ENCODE peak calls at places on chromosomes 2 and 18, in six cellular contexts. S is Peyer's patch, Q is HCT116, M is PC-3, A is kidney epithelial cell, V is GM23248. P is an unnamed sample. For H3K36me3, the result is how much of the 10 kb centered on the place peaks cover.

GRCh38 chr2:26915316-26915715 is 55.1 kb upstream of the MAPRE3 start:
- DNase-seq in S (no peak), Q (no peak), M (no peak), A (no peak), V (no peak), P (no peak)

GRCh38 chr2:62884514-62884913 is 166.1 kb upstream of the OTX1 start:
- DNase-seq in S (no peak), Q (no peak), M (no peak), A (no peak), V (peak), P (peak)

GRCh38 chr2:113848758-113849460 is 41.0 kb upstream of the ACTR3 start:
- DNase-seq in S (no peak), Q (peak), M (peak), A (peak), V (peak), P (peak)

GRCh38 chr2:104852161-104852689 is 1.7 kb upstream of the POU3F3 start:
- DNase-seq in S (no peak), Q (no peak), M (no peak), A (no peak), V (peak), P (no peak)

GRCh38 chr18:26089247-26090129 is 925 bp downstream of the SS18 start:
- DNase-seq in S (no peak), Q (no peak), M (peak), A (no peak), V (peak), P (peak)

GRCh38 chr18:47929681-47930085 is 776 bp downstream of the SMAD2 start:
- DNase-seq in S (no peak), Q (no peak), M (peak), A (no peak), V (peak), P (no peak)

GRCh38 chr2:33094303-33094702 is 147.6 kb downstream of the LTBP1 start:
- DNase-seq in S (no peak), Q (no peak), M (no peak), A (no peak), V (no peak), P (no peak)

GRCh38 chr2:189254268-189254883 is 74.8 kb upstream of the COL5A2 start:
- DNase-seq in S (peak), Q (no peak), M (peak), A (no peak), V (peak), P (peak)

GRCh38 chr2:220219371-220219770 is 591.9 kb downstream of the SLC4A3 start:
- DNase-seq in S (no peak), Q (no peak), M (peak), A (no peak), V (no peak), P (no peak)

GRCh38 chr2:235618039-235618438 is 124.2 kb downstream of the AGAP1 start:
- DNase-seq in S (no peak), Q (no peak), M (peak), A (no peak), V (peak), P (peak)

GRCh38 chr18:56645415-56646016 is 5.6 kb upstream of the WDR7 start:
- DNase-seq in S (no peak), Q (peak), M (peak), A (no peak), V (peak), P (no peak)

GRCh38 chr2:108271691-108272253 is 16.9 kb upstream of the SULT1C2 start:
- DNase-seq in S (no peak), Q (no peak), M (peak), A (peak), V (peak), P (peak)

GRCh38 chr2:158618859-158619490 is 162.2 kb downstream of the PKP4 start:
- DNase-seq in S (no peak), Q (no peak), M (peak), A (no peak), V (peak), P (no peak)

GRCh38 chr2:176821350-176821749 is 391.2 kb upstream of the HNRNPA3 start:
- DNase-seq in S (no peak), Q (no peak), M (no peak), A (no peak), V (no peak), P (no peak)

GRCh38 chr2:109351164-109351756 is 222.3 kb downstream of the SH3RF3 start:
- DNase-seq in S (no peak), Q (no peak), M (peak), A (peak), V (peak), P (peak)

GRCh38 chr18:11175266-11175947 is 26.0 kb upstream of the PIEZO2 start:
- DNase-seq in S (no peak), Q (no peak), M (no peak), A (no peak), V (peak), P (peak)

GRCh38 chr18:76490701-76491171 is 4.3 kb downstream of the ZNF516 start:
- DNase-seq in S (no peak), Q (no peak), M (no peak), A (no peak), V (peak), P (peak)

GRCh38 chr2:233133239-233133638 is 73.1 kb downstream of the INPP5D start:
- DNase-seq in S (no peak), Q (no peak), M (no peak), A (no peak), V (no peak), P (no peak)

GRCh38 chr2:233131991-233132390 is 71.8 kb downstream of the INPP5D start:
- DNase-seq in S (no peak), Q (no peak), M (no peak), A (peak), V (no peak), P (peak)

GRCh38 chr2:233129351-233129978 is 69.3 kb downstream of the INPP5D start:
- DNase-seq in S (no peak), Q (peak), M (peak), A (no peak), V (no peak), P (no peak)

GRCh38 chr2:233130024-233130423 is 69.9 kb downstream of the INPP5D start:
- DNase-seq in S (no peak), Q (no peak), M (no peak), A (no peak), V (no peak), P (no peak)

DNA sequence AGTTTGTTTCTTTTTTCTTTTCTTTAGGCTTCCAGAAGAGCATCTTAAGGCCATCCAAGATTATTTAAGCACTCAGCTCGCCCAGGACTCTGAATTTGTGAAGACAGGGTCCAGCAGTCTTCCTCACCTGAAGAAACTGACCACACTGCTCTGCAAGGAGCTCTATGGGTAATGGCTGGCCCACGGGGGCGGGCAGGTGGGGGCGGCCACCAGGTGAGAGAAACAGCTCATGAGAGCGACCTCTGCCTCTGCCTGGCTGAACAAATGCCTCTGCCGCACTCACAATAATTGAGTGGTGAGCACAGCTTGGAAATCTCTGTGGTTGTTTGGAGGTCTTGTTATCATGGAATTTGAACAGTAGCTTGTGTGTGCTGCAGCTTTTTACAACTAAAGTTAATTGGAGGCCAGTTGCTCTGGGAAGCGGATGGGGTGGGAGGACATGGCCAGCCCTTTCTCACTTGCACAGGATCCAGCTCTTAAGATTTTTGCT is 70.4 kb downstream of the INPP5D start:
- DNase-seq in S (no peak), Q (no peak), M (no peak), A (no peak), V (no peak), P (no peak)
- H3K36me3 ChIP-seq in S (under half), Q (under half), M (under half), A (under half), V (under half), P (under half)

GRCh38 chr2:9592699-9593098 is 37.1 kb upstream of the ADAM17 start:
- DNase-seq in S (no peak), Q (no peak), M (no peak), A (no peak), V (no peak), P (no peak)

GRCh38 chr2:9595746-9596145 is 35.1 kb downstream of the YWHAQ start:
- DNase-seq in S (no peak), Q (no peak), M (no peak), A (no peak), V (no peak), P (no peak)

GRCh38 chr2:9594361-9595063 is 36.3 kb downstream of the YWHAQ start:
- DNase-seq in S (no peak), Q (peak), M (peak), A (peak), V (peak), P (peak)

GRCh38 chr2:9596621-9597311 is 34.0 kb downstream of the YWHAQ start:
- DNase-seq in S (no peak), Q (no peak), M (no peak), A (no peak), V (no peak), P (no peak)

DNA sequence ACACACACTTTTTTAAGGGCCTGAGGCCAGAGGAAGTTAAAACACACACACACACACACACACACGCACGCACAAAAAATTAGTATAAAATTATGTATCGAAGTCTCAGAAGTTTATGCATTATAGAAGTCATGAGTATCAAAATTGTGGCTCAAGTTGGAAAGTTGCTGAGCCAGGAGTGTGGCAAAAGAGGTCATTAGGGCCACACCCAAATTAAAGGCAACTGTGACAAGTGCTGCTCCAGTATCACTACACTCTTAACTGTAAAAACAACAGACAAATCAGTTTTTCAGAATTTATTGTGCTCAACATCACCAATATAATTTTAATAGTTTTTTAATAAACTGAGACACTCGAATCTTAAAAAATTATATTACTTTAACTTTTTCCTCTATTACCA is 36.9 kb downstream of the YWHAQ start:
- DNase-seq in S (no peak), Q (no peak), M (no peak), A (no peak), V (peak), P (no peak)
- H3K36me3 ChIP-seq in S (under half), Q (under half), M (under half), A (under half), V (under half), P (under half)

GRCh38 chr2:182942756-182943155 is 76.3 kb upstream of the FRZB start:
- DNase-seq in S (no peak), Q (no peak), M (no peak), A (no peak), V (no peak), P (no peak)

GRCh38 chr2:182941939-182942338 is 75.5 kb upstream of the FRZB start:
- DNase-seq in S (no peak), Q (no peak), M (no peak), A (no peak), V (no peak), P (no peak)

GRCh38 chr2:182941121-182941713 is 74.8 kb upstream of the FRZB start:
- DNase-seq in S (no peak), Q (no peak), M (no peak), A (no peak), V (no peak), P (no peak)

GRCh38 chr2:182946949-182947348 is 80.5 kb upstream of the FRZB start:
- DNase-seq in S (no peak), Q (no peak), M (no peak), A (no peak), V (no peak), P (peak)

DNA sequence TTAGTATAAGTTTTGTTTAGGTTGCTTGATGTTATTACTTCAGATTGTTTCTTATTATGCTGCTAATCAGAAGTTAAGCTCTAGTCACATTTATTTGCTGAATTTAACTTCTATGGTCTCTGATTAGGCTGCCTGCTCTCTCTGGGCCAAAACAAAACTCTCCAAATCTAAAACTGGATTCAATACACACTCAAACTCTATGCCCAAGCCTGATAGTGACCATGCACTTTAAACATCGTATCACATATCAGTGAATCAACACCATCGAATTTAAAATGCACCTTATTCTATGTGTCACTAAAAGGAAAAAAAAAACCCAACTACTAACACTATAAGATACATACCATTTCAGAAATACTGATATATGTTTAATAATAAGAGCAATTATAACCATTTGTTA is 76.9 kb upstream of the FRZB start:
- DNase-seq in S (no peak), Q (no peak), M (no peak), A (no peak), V (no peak), P (no peak)
- H3K36me3 ChIP-seq in S (under half), Q (under half), M (under half), A (under half), V (under half), P (under half)

GRCh38 chr2:233844836-233845235 is 9.5 kb downstream of the HJURP start:
- DNase-seq in S (no peak), Q (no peak), M (no peak), A (no peak), V (no peak), P (no peak)
- H3K36me3 ChIP-seq in S (under half), Q (half or more), M (half or more), A (under half), V (under half), P (under half)

GRCh38 chr2:240465765-240466578 is 30.5 kb downstream of the GPC1 start:
- DNase-seq in S (peak), Q (no peak), M (no peak), A (no peak), V (no peak), P (no peak)
- H3K36me3 ChIP-seq in S (under half), Q (under half), M (under half), A (under half), V (under half), P (under half)

GRCh38 chr2:216146573-216146972 is 37.4 kb downstream of the XRCC5 start:
- DNase-seq in S (no peak), Q (no peak), M (no peak), A (no peak), V (no peak), P (no peak)

GRCh38 chr2:216144372-216144771 is 35.2 kb downstream of the XRCC5 start:
- DNase-seq in S (no peak), Q (no peak), M (no peak), A (no peak), V (no peak), P (no peak)

GRCh38 chr2:216142540-216142939 is 33.4 kb downstream of the XRCC5 start:
- DNase-seq in S (no peak), Q (no peak), M (no peak), A (no peak), V (peak), P (peak)

GRCh38 chr2:216147172-216148131 is 38.3 kb downstream of the XRCC5 start:
- DNase-seq in S (no peak), Q (no peak), M (no peak), A (no peak), V (no peak), P (no peak)

DNA sequence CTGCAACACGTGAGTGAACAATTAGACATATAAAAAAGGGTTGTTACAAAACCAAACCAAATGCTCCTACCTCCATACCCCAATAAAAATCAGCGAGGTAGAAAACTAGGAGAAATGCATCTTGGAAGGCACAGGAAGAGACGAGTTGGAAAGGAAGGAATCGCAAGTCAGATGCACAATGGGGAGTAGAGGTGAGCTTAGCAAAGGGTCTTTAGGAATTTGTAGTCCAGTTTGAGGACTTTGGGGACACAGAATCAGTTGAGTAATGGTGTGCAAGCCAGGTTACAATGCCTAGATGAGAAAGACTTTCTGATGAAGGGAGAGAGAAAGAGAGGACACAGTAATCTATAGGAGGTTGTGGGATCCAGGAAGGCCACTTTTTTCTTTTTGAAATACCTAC is 35.7 kb downstream of the XRCC5 start:
- DNase-seq in S (no peak), Q (no peak), M (no peak), A (no peak), V (no peak), P (no peak)
- H3K36me3 ChIP-seq in S (under half), Q (half or more), M (half or more), A (under half), V (half or more), P (half or more)

GRCh38 chr2:36032046-36032445 is 323.5 kb upstream of the CRIM1 start:
- DNase-seq in S (no peak), Q (no peak), M (no peak), A (no peak), V (no peak), P (no peak)
- H3K36me3 ChIP-seq in S (under half), Q (under half), M (under half), A (under half), V (under half), P (under half)